ENCODE peak calls at places on chromosomes 6 and 20, in eight cellular contexts. D is psoas muscle, L is GM23248, S is fibroblast of lung, Q is body of pancreas, U is BE2C, V is neural progenitor cell, E is spleen. M is an unnamed sample. For H3K4me1, the result is how much of the 10 kb centered on the place peaks cover.

GRCh38 chr6:107443066-107443903 is 16.1 kb downstream of the PDSS2 start:
- DNase-seq in D (no peak), L (peak), S (peak), Q (no peak), U (no peak), V (no peak), E (no peak), M (no peak)

GRCh38 chr6:105174512-105174911 is 5.3 kb downstream of the POPDC3 start:
- DNase-seq in D (no peak), L (peak), S (peak), Q (no peak), U (no peak), V (no peak), E (no peak), M (no peak)

GRCh38 chr6:36679043-36679821 is 718 bp downstream of the CDKN1A start:
- DNase-seq in D (peak), L (peak), S (peak), Q (peak), U (peak), V (peak), E (peak), M (no peak)

GRCh38 chr6:133923938-133924593 is 29.0 kb upstream of the TBPL1 start:
- DNase-seq in D (peak), L (peak), S (peak), Q (peak), U (peak), V (peak), E (no peak), M (peak)

GRCh38 chr6:4105980-4106536 is 27.1 kb upstream of the FAM217A start:
- DNase-seq in D (no peak), L (no peak), S (no peak), Q (no peak), U (no peak), V (no peak), E (no peak), M (no peak)

GRCh38 chr6:51792273-51793030 is 295.0 kb downstream of the PKHD1 start:
- DNase-seq in D (no peak), L (no peak), S (no peak), Q (no peak), U (no peak), V (no peak), E (no peak), M (no peak)

GRCh38 chr6:36888654-36889481 is 3.1 kb downstream of the C6orf89 start:
- DNase-seq in D (no peak), L (no peak), S (no peak), Q (no peak), U (no peak), V (no peak), E (no peak), M (no peak)

GRCh38 chr6:52016918-52017748 is 70.3 kb downstream of the PKHD1 start:
- DNase-seq in D (no peak), L (no peak), S (no peak), Q (peak), U (peak), V (peak), E (no peak), M (no peak)

GRCh38 chr6:20352346-20352745 is 49.3 kb upstream of the E2F3 start:
- DNase-seq in D (no peak), L (no peak), S (no peak), Q (no peak), U (no peak), V (no peak), E (no peak), M (no peak)

GRCh38 chr6:168183613-168183970 is 104.6 kb upstream of the FRMD1 start:
- DNase-seq in D (no peak), L (no peak), S (no peak), Q (no peak), U (no peak), V (no peak), E (no peak), M (no peak)

GRCh38 chr20:54566224-54566750 is 90.9 kb downstream of the DOK5 start:
- DNase-seq in D (no peak), L (peak), S (no peak), Q (no peak), U (no peak), V (no peak), E (no peak), M (no peak)

GRCh38 chr6:52503344-52503747 is 73.5 kb downstream of the TRAM2 start:
- DNase-seq in D (no peak), L (peak), S (peak), Q (no peak), U (peak), V (peak), E (no peak), M (no peak)

GRCh38 chr20:58515240-58516212 is at the start of gene APCDD1L:
- DNase-seq in D (no peak), L (peak), S (peak), Q (no peak), U (no peak), V (peak), E (no peak), M (no peak)

GRCh38 chr6:31947070-31947675 is 1.3 kb downstream of the CFB start:
- DNase-seq in D (no peak), L (no peak), S (no peak), Q (no peak), U (no peak), V (no peak), E (peak), M (no peak)

GRCh38 chr20:31494131-31494530 is 19.0 kb downstream of the REM1 start:
- DNase-seq in D (no peak), L (peak), S (peak), Q (peak), U (peak), V (peak), E (peak), M (no peak)

GRCh38 chr20:56324806-56325205 is 34.0 kb upstream of the FAM210B start:
- DNase-seq in D (no peak), L (no peak), S (no peak), Q (no peak), U (no peak), V (no peak), E (no peak), M (no peak)

GRCh38 chr6:142784344-142784743 is 160.6 kb downstream of the HIVEP2 start:
- DNase-seq in D (no peak), L (no peak), S (peak), Q (no peak), U (no peak), V (no peak), E (no peak), M (peak)

GRCh38 chr6:33843696-33844121 is 39.9 kb upstream of the MLN start:
- DNase-seq in D (peak), L (no peak), S (no peak), Q (no peak), U (peak), V (no peak), E (no peak), M (no peak)

GRCh38 chr6:26595669-26596269 is 984 bp upstream of the ABT1 start:
- DNase-seq in D (peak), L (peak), S (peak), Q (peak), U (peak), V (peak), E (peak), M (peak)

GRCh38 chr6:63351995-63352586 is 32.3 kb upstream of the LGSN start:
- DNase-seq in D (no peak), L (peak), S (peak), Q (no peak), U (no peak), V (no peak), E (no peak), M (no peak)

GRCh38 chr6:34315780-34316179 is 67.0 kb upstream of the SMIM29 start:
- DNase-seq in D (no peak), L (no peak), S (no peak), Q (no peak), U (no peak), V (no peak), E (no peak), M (peak)

GRCh38 chr20:57392130-57392445 is 892 bp downstream of the RBM38 start:
- DNase-seq in D (no peak), L (no peak), S (no peak), Q (no peak), U (no peak), V (peak), E (no peak), M (no peak)

GRCh38 chr6:46484081-46484820 is 7.0 kb downstream of the RCAN2 start:
- DNase-seq in D (no peak), L (no peak), S (no peak), Q (no peak), U (no peak), V (no peak), E (no peak), M (no peak)

GRCh38 chr6:25359191-25359861 is 80.2 kb downstream of the CARMIL1 start:
- DNase-seq in D (peak), L (peak), S (peak), Q (peak), U (no peak), V (peak), E (no peak), M (no peak)

GRCh38 chr6:42099340-42100028 is 42.9 kb downstream of the C6orf132 start:
- DNase-seq in D (no peak), L (peak), S (peak), Q (peak), U (no peak), V (no peak), E (no peak), M (no peak)

GRCh38 chr6:84967389-84967788 is 203.0 kb upstream of the TBX18 start:
- DNase-seq in D (no peak), L (peak), S (no peak), Q (peak), U (peak), V (peak), E (no peak), M (no peak)

GRCh38 chr20:57711311-57711712 is 1.5 kb upstream of the PMEPA1 start:
- DNase-seq in D (no peak), L (peak), S (no peak), Q (no peak), U (no peak), V (no peak), E (no peak), M (no peak)

GRCh38 chr6:163711615-163712568 is 297.4 kb downstream of the QKI start:
- DNase-seq in D (peak), L (peak), S (no peak), Q (peak), U (peak), V (no peak), E (peak), M (no peak)

GRCh38 chr6:13370623-13371022 is 42.3 kb upstream of the TBC1D7 start:
- DNase-seq in D (no peak), L (no peak), S (no peak), Q (no peak), U (no peak), V (no peak), E (no peak), M (no peak)

GRCh38 chr6:158645064-158646022 is 800 bp upstream of the DYNLT1 start:
- DNase-seq in D (no peak), L (no peak), S (no peak), Q (no peak), U (no peak), V (no peak), E (no peak), M (no peak)

GRCh38 chr20:21019831-21020655 is 86.1 kb downstream of the LINC00237 start:
- DNase-seq in D (no peak), L (peak), S (no peak), Q (no peak), U (no peak), V (peak), E (no peak), M (no peak)
- H3K4me3 ChIP-seq in D (no peak), L (no peak), S (no peak), Q (no peak), U (no peak), V (no peak), E (no peak), M (no peak)

GRCh38 chr6:44131880-44132279 is 4.5 kb downstream of the TMEM63B start:
- DNase-seq in D (no peak), L (no peak), S (no peak), Q (peak), U (no peak), V (no peak), E (peak), M (no peak)

GRCh38 chr6:44126320-44127149 is 717 bp downstream of the MRPL14 start:
- DNase-seq in D (peak), L (peak), S (peak), Q (peak), U (peak), V (peak), E (peak), M (peak)

GRCh38 chr6:44129841-44130322 is 2.5 kb downstream of the TMEM63B start:
- DNase-seq in D (no peak), L (no peak), S (no peak), Q (no peak), U (peak), V (no peak), E (peak), M (no peak)

GRCh38 chr6:44127186-44128019 is at the start of the genes MRPL14 and TMEM63B:
- DNase-seq in D (peak), L (peak), S (peak), Q (peak), U (peak), V (peak), E (peak), M (peak)

DNA sequence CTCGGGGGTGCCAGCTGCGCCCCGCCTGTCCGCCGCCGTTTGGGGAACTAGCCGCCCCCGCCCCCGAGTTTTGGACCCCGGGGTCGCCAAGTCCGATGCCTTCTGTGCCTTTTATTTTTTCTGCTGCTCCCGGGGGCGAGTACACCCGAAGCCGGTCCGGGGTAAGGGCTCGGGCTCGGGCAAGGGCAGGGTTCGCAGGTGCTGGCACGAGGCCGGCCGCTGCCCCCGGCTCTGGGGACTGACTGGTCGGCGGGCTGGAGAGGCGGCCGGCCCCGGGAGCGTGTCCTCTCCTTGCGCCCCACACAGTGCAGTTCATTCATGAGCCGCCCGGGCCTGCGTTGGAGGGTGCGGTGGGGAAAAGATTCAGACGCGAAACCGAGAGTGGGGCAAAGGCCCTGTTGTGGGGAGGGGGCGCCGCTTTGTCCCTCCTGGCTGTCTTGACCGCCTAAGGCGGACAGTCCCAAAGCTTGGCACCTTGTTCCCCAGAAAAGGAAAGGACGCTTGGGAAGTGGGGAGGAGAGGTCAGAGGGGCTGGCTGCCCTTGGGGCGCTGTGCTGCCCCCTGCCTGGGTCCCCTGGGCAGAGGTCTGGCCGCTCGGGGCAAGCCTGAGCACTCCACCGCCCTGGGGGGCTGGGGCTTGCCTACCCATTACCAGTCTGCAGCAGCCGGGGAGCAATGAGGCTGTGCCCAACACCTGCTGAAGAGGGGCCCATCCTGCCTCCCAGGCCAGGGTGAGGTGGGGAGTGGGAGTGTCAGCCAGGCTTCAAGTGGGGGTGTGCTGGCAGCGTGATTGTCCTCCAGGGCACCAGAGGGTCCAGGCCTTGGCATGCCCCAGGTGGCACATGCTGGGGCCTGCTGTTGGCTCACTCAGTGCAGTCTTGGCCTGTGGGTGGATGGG is 915 bp downstream of the TMEM63B start:
- DNase-seq in D (peak), L (peak), S (peak), Q (peak), U (peak), V (peak), E (peak), M (no peak)
- H3K4me1 ChIP-seq in D (under half), L (under half), S (under half), Q (half or more), U (under half), V (under half), E (half or more), M (under half)

GRCh38 chr6:28107506-28107905 is 16.9 kb upstream of the ZSCAN16 start:
- DNase-seq in D (no peak), L (no peak), S (no peak), Q (no peak), U (no peak), V (peak), E (no peak), M (no peak)

GRCh38 chr6:28105286-28105685 is 19.1 kb upstream of the ZSCAN16 start:
- DNase-seq in D (no peak), L (peak), S (peak), Q (no peak), U (no peak), V (no peak), E (no peak), M (no peak)

DNA sequence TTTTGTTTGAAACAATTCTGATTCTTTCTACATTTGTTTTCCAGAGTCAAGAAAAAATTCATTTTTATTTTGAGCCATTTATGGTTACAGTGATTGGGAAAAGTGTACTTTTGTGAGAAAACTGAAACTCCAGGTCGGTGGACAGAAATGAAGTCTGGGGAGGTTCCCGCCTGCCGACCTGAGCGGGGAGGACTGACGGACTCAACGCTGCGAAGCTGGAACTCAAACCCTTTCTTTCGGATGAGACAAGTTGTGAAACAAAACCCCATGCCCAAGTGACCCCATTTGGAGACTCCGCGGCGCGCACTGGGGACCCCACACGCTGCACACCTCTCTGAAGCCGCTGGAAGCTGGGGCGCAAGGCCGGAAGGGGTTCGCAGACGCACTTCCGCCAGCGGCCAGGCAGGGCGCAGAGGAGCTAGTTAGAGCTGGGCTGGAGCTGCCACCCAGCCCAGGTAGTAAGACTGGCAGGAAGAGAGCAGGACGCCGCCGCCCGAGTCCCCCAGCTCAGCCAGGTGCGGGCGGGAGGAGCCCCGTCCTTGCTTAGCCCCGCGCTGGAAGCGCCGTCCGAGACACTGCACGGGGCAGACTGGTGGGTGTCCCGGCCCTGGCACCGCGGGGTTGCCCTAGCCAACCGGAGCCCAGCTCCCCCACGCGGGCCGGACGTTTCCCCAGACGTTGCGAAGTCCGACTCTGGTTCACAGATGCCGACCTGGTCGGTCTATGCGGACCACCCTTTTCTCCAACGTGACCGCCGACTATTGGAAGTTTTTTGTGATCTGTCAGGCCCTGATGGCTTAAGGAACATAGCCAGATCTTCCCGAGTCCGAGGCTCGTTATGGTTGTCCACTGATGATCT is 19.8 kb upstream of the ZSCAN16 start:
- DNase-seq in D (peak), L (peak), S (peak), Q (peak), U (peak), V (peak), E (peak), M (peak)
- H3K4me3 ChIP-seq in D (peak), L (peak), S (peak), Q (peak), U (peak), V (peak), E (peak), M (peak)

DNA sequence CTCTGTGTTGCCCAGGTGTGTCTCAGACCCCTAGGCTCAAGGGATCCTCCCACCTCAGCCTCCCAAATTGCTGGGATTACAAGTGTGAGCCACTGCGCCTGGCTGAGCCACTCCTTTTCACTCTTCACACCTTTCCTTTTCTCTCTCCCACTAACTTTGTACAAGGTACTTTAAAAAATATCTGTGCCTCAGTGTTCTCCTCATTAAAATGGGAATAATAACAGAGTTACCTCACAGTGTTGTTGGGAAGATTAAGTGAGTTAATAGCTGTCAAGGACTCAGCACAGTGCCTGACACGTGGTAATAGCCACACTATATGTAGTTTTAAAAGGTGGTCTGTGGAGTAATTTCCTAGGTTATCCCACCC is 78.8 kb upstream of the NAA20 start:
- DNase-seq in D (no peak), L (no peak), S (no peak), Q (no peak), U (no peak), V (no peak), E (no peak), M (no peak)
- H3K4me1 ChIP-seq in D (under half), L (under half), S (under half), Q (under half), U (under half), V (under half), E (half or more), M (under half)

DNA sequence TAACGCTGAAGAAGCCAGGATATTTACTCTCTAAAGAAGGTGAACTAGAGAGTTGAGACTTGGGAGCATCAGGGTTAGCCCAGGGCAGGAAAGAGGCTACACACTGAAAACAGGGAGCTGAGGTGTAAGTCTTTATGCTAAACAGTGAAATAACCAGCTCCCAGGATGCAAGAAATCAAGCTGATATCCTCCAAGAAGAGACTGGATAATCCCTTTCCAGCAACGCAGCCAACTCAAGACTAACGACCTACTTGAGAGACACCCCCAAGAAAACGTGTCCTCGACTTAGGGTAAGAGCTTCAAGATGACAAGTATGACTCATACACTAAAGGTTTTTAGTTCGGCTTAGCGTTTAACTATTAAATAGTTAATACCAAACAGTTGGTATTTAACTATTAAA is 202.2 kb downstream of the TASP1 start:
- DNase-seq in D (no peak), L (no peak), S (no peak), Q (no peak), U (no peak), V (no peak), E (no peak), M (no peak)
- H3K4me3 ChIP-seq in D (no peak), L (no peak), S (no peak), Q (no peak), U (no peak), V (no peak), E (no peak), M (no peak)

GRCh38 chr6:88558981-88559380 is 392.8 kb upstream of the CNR1 start:
- DNase-seq in D (no peak), L (no peak), S (no peak), Q (no peak), U (no peak), V (no peak), E (no peak), M (no peak)

GRCh38 chr6:88561974-88562736 is 396.0 kb upstream of the CNR1 start:
- DNase-seq in D (no peak), L (no peak), S (no peak), Q (no peak), U (no peak), V (no peak), E (no peak), M (no peak)

GRCh38 chr6:88561034-88561973 is 395.2 kb upstream of the CNR1 start:
- DNase-seq in D (no peak), L (no peak), S (no peak), Q (no peak), U (no peak), V (no peak), E (no peak), M (no peak)

DNA sequence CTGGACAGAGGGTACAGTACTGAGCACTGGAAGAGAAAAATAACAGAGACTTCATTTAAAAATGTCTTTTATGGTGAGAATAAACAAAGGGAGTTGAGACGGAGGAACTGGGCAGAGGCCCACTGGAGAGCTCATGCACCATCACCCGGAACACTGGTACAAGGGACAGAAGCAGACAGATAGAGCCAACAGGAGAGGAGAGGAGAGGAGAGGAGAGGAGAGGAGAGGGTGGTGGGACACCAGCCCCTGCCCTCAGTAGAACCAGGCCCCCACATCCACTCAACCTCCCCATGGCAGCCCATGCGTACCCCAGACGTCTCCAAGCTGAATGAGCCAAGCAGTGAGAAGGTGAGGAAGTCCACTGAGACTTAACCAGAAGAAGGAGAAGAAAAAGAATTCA is 390.5 kb upstream of the CNR1 start:
- DNase-seq in D (no peak), L (no peak), S (no peak), Q (no peak), U (no peak), V (no peak), E (no peak), M (no peak)
- H3K4me1 ChIP-seq in D (under half), L (under half), S (under half), Q (under half), U (under half), V (under half), E (under half), M (under half)

M was measured in naive thymus-derived CD4-positive, alpha-beta T cell.